ENCODE peak calls at places on chromosomes 12 and 14, in five cellular contexts. D, X, E, T and Q are unnamed samples.

GRCh38 chr14:52155656-52156213 is 86.9 kb upstream of the NID2 start:
- DNase-seq in X (no peak), D (no peak), E (no peak), T (no peak), Q (no peak)

GRCh38 chr14:97705107-97705506 is 907.9 kb downstream of the VRK1 start:
- DNase-seq in E (no peak), X (no peak), T (no peak), D (no peak), Q (no peak)

GRCh38 chr14:65255583-65256443 is 153.5 kb upstream of the MAX start:
- DNase-seq in E (no peak), D (peak), X (no peak), T (peak), Q (no peak)

GRCh38 chr12:66119870-66120241 is 10.7 kb downstream of the LLPH start:
- DNase-seq in T (no peak), E (no peak), X (no peak), D (no peak), Q (no peak)

GRCh38 chr12:58268080-58268479 is 326.7 kb downstream of the ATP23 start:
- DNase-seq in D (no peak), T (no peak), E (no peak), X (no peak), Q (no peak)

GRCh38 chr14:65928995-65929394 is 516.5 kb downstream of the FUT8 start:
- DNase-seq in T (no peak), E (no peak), D (no peak), X (no peak), Q (no peak)

GRCh38 chr12:50088577-50089335 is 3.6 kb downstream of the SMARCD1 start:
- DNase-seq in X (peak), T (no peak), D (peak), E (peak), Q (no peak)

GRCh38 chr12:14614704-14615121 is 47.0 kb upstream of the PLBD1 start:
- DNase-seq in D (no peak), X (no peak), T (no peak), E (no peak), Q (no peak)

GRCh38 chr12:153080-153746 is 60.7 kb downstream of the SLC6A12 start:
- DNase-seq in X (peak), E (peak), T (peak), D (peak), Q (no peak)

GRCh38 chr14:22263961-22264360 is 325.1 kb downstream of the DAD1 start:
- DNase-seq in E (no peak), X (no peak), T (no peak), D (no peak), Q (no peak)

GRCh38 chr14:62209287-62209899 is 447.2 kb downstream of the SNAPC1 start:
- DNase-seq in D (no peak), E (no peak), X (no peak), T (no peak), Q (no peak)

GRCh38 chr14:37329189-37330001 is 131.7 kb downstream of the MIPOL1 start:
- DNase-seq in E (no peak), X (no peak), D (no peak), T (no peak), Q (no peak)

GRCh38 chr12:112900298-112901145 is 6.2 kb upstream of the OAS1 start:
- DNase-seq in D (peak), X (peak), E (peak), T (peak), Q (no peak)

GRCh38 chr14:35534884-35535793 is 1.2 kb downstream of the INSM2 start:
- DNase-seq in T (no peak), X (no peak), E (peak), D (peak), Q (peak)

GRCh38 chr12:38141239-38141638 is 175.3 kb upstream of the ALG10B start:
- DNase-seq in X (no peak), T (no peak), E (no peak), D (no peak), Q (no peak)

GRCh38 chr12:57086951-57087688 is 1.8 kb upstream of the NAB2 start:
- DNase-seq in E (peak), D (peak), X (peak), T (no peak), Q (peak)

GRCh38 chr12:89161553-89161952 is 190.7 kb downstream of the DUSP6 start:
- DNase-seq in D (no peak), X (no peak), T (no peak), E (no peak), Q (no peak)

GRCh38 chr12:47818701-47819543 is 781 bp downstream of the HDAC7 start:
- DNase-seq in X (no peak), D (peak), E (peak), T (no peak), Q (peak)

GRCh38 chr12:115636546-115636945 is 640.9 kb downstream of the MED13L start:
- DNase-seq in D (no peak), E (no peak), X (no peak), T (no peak), Q (no peak)

GRCh38 chr14:68168460-68169109 is 349.0 kb downstream of the RAD51B start:
- DNase-seq in X (no peak), T (no peak), E (no peak), D (no peak), Q (no peak)

GRCh38 chr12:51729331-51729730 is 119.2 kb downstream of the FIGNL2 start:
- DNase-seq in D (no peak), T (no peak), X (no peak), E (no peak), Q (no peak)

GRCh38 chr12:48957141-48958048 is at the start of gene ARF3:
- DNase-seq in X (peak), E (peak), D (peak), T (no peak), Q (peak)

GRCh38 chr14:75381642-75382041 is 46.2 kb upstream of the JDP2 start:
- DNase-seq in X (no peak), E (no peak), T (no peak), D (no peak), Q (no peak)